ENCODE peak calls at places on chromosomes 4 and X, in five cellular contexts. Y, L, S, V and H are unnamed samples.

GRCh38 chr4:75542824-75543223 is 13.0 kb upstream of the ODAPH start:
- DNase-seq in V (no peak), L (no peak), Y (no peak), S (no peak), H (no peak)

GRCh38 chr4:74674750-74675149 is 119.6 kb downstream of the BTC start:
- DNase-seq in S (no peak), Y (no peak), V (no peak), L (no peak), H (no peak)

GRCh38 chr4:174449152-174449551 is 73.1 kb downstream of the HPGD start:
- DNase-seq in S (no peak), Y (no peak), V (no peak), L (no peak), H (no peak)

GRCh38 chr4:15457401-15458201 is 12.1 kb upstream of the CC2D2A start:
- DNase-seq in V (peak; percentile 46), S (no peak), L (no peak), Y (no peak), H (no peak)

GRCh38 chr4:7156273-7157139 is 35.8 kb upstream of the SORCS2 start:
- DNase-seq in L (peak; percentile 74), V (peak; percentile 73), S (no peak), Y (no peak), H (no peak)

GRCh38 chr4:179872751-179873150 is 2370.5 kb upstream of the TENM3 start:
- DNase-seq in L (no peak), V (no peak), Y (no peak), S (no peak), H (no peak)

GRCh38 chr4:176534566-176534965 is 214.8 kb downstream of the SPCS3 start:
- DNase-seq in S (no peak), Y (no peak), V (no peak), L (no peak), H (peak; percentile 72)

GRCh38 chr4:158042591-158043030 is 130.2 kb downstream of the GASK1B start:
- DNase-seq in V (no peak), L (no peak), S (no peak), Y (no peak), H (no peak)

GRCh38 chrX:39903937-39904336 is 193.8 kb downstream of the BCOR start:
- DNase-seq in Y (no peak), L (no peak), V (no peak), S (no peak), H (no peak)

GRCh38 chrX:70454441-70455365 is 10.1 kb downstream of the DLG3 start:
- DNase-seq in Y (peak; percentile 76), S (peak; percentile 95), V (peak; percentile 94), L (peak; percentile 85), H (peak; percentile 92)

GRCh38 chrX:40096395-40097091 is 1.2 kb downstream of the BCOR start:
- DNase-seq in L (peak; percentile 63), S (peak; percentile 86), Y (peak; percentile 57), V (peak; percentile 61), H (peak; percentile 27)

GRCh38 chrX:106680716-106681115 is 45.8 kb upstream of the RNF128 start:
- DNase-seq in S (no peak), L (no peak), V (no peak), Y (no peak), H (no peak)

GRCh38 chrX:39907964-39908616 is 189.7 kb downstream of the BCOR start:
- DNase-seq in L (peak; percentile 65), V (no peak), S (peak; percentile 89), Y (no peak), H (peak; percentile 74)

GRCh38 chr4:148021706-148022105 is 289.8 kb downstream of the ARHGAP10 start:
- DNase-seq in V (no peak), S (no peak), L (no peak), Y (no peak), H (no peak)

GRCh38 chr4:154414796-154415195 is 76.8 kb downstream of the DCHS2 start:
- DNase-seq in V (no peak), Y (no peak), S (no peak), L (no peak), H (peak; percentile 42)

GRCh38 chr4:48047421-48047844 is 30.9 kb downstream of the NIPAL1 start:
- DNase-seq in Y (peak; percentile 28), V (no peak), S (no peak), L (no peak), H (no peak)

GRCh38 chr4:2045518-2045951 is 13.6 kb upstream of the NAT8L start:
- DNase-seq in Y (no peak), L (no peak), S (peak; percentile 45), V (no peak), H (no peak)

GRCh38 chrX:74277846-74278245 is 26.1 kb upstream of the ZCCHC13 start:
- DNase-seq in V (no peak), Y (no peak), S (no peak), L (no peak), H (no peak)

GRCh38 chr4:106247600-106247999 is 68.4 kb downstream of the TBCK start:
- DNase-seq in Y (no peak), L (no peak), S (no peak), V (no peak), H (no peak)

GRCh38 chrX:41733939-41734338 is 10.0 kb downstream of the GPR82 start:
- DNase-seq in L (no peak), Y (no peak), S (no peak), V (no peak), H (no peak)

GRCh38 chrX:65406532-65406931 is 128.1 kb downstream of the LAS1L start:
- DNase-seq in L (no peak), Y (no peak), S (peak; percentile 41), V (peak; percentile 2), H (no peak)

GRCh38 chr4:6938237-6938636 is 28.6 kb downstream of the TBC1D14 start:
- DNase-seq in Y (no peak), V (no peak), S (no peak), L (no peak), H (peak; percentile 29)

GRCh38 chrX:63784902-63785692 is at the start of gene ARHGEF9:
- DNase-seq in L (peak; percentile 31), Y (no peak), S (peak; percentile 74), V (peak; percentile 73), H (peak; percentile 78)

GRCh38 chr4:45172636-45173035 is 446.3 kb upstream of the GNPDA2 start:
- DNase-seq in Y (no peak), S (peak; percentile 41), L (no peak), V (peak; percentile 33), H (peak; percentile 7)

GRCh38 chrX:151082077-151082948 is 94.1 kb upstream of the GPR50 start:
- DNase-seq in V (peak; percentile 84), Y (peak; percentile 23), S (peak; percentile 82), L (peak; percentile 49), H (peak; percentile 69)

GRCh38 chr4:113760094-113760851 is 1.3 kb downstream of the CAMK2D start:
- DNase-seq in Y (peak; percentile 11), L (peak; percentile 40), V (peak; percentile 62), S (peak; percentile 69), H (peak; percentile 60)

GRCh38 chr4:176971576-176972105 is 178.9 kb upstream of the VEGFC start:
- DNase-seq in Y (no peak), V (no peak), S (no peak), L (no peak), H (no peak)

GRCh38 chrX:94252204-94252603 is 578.2 kb downstream of the FAM133A start:
- DNase-seq in S (no peak), Y (no peak), V (no peak), L (no peak), H (no peak)

GRCh38 chr4:34422472-34422871 is 1821.8 kb downstream of the ARAP2 start:
- DNase-seq in S (no peak), L (no peak), V (peak; percentile 2), Y (no peak), H (no peak)

GRCh38 chr4:8336412-8337075 is 67.0 kb downstream of the HTRA3 start:
- DNase-seq in V (no peak), Y (no peak), L (no peak), S (no peak), H (no peak)

GRCh38 chr4:123588631-123589223 is 192.1 kb downstream of the SPRY1 start:
- DNase-seq in V (no peak), Y (no peak), L (no peak), S (no peak), H (peak; percentile 87)
- H3K4me3 ChIP-seq in V (no peak overlapping the region), Y (no peak overlapping the region), L (no peak overlapping the region), S (no peak overlapping the region), H (peak overlapping the region; percentile 39)

GRCh38 chr4:78557841-78558240 is 6.3 kb downstream of the ANXA3 start:
- DNase-seq in V (no peak), Y (no peak), S (no peak), L (no peak), H (no peak)
- H3K4me1 ChIP-seq in V (peaks cover 5% of the 10 kb centered on the region), Y (no peaks in the 10 kb centered on the region), S (peaks cover 6% of the 10 kb centered on the region), L (no peaks in the 10 kb centered on the region), H (peaks cover 16% of the 10 kb centered on the region)

GRCh38 chrX:48933757-48934156 is 14.9 kb upstream of the PIM2 start:
- DNase-seq in L (no peak), Y (no peak), S (no peak), V (no peak), H (no peak)

GRCh38 chrX:48934581-48935331 is 15.9 kb upstream of the PIM2 start:
- DNase-seq in S (no peak), V (no peak), Y (no peak), L (no peak), H (no peak)

GRCh38 chrX:48937065-48937907 is 18.5 kb upstream of the PIM2 start:
- DNase-seq in Y (peak; percentile 78), S (peak; percentile 90), L (no peak), V (peak; percentile 39), H (no peak)

GRCh38 chrX:48938721-48939416 is 18.5 kb downstream of the OTUD5 start:
- DNase-seq in Y (peak; percentile 58), S (no peak), V (no peak), L (no peak), H (no peak)

GRCh38 chrX:48936429-48937064 is 17.7 kb upstream of the PIM2 start:
- DNase-seq in Y (no peak), S (no peak), V (no peak), L (no peak), H (no peak)
- H3K27ac ChIP-seq in Y (peak overlapping the region; percentile 96), S (no peak overlapping the region), V (no peak overlapping the region), L (no peak overlapping the region), H (no peak overlapping the region)

GRCh38 chr4:143700060-143700419 is 435 bp downstream of the FREM3 start:
- DNase-seq in S (no peak), L (no peak), V (peak; percentile 19), Y (no peak), H (no peak)
- H3K4me3 ChIP-seq in S (peak overlapping the region; percentile 44), L (no peak overlapping the region), V (peak overlapping the region; percentile 64), Y (peak overlapping the region; percentile 45), H (no peak overlapping the region)

GRCh38 chrX:68841251-68842049 is 12.6 kb downstream of the EFNB1 start:
- DNase-seq in L (no peak), S (no peak), Y (no peak), V (no peak), H (no peak)

GRCh38 chrX:68842351-68842750 is 13.5 kb downstream of the EFNB1 start:
- DNase-seq in Y (no peak), L (no peak), V (no peak), S (no peak), H (no peak)

GRCh38 chrX:68840256-68840655 is 11.4 kb downstream of the EFNB1 start:
- DNase-seq in V (no peak), L (no peak), S (peak; percentile 65), Y (no peak), H (no peak)

GRCh38 chrX:68838571-68838910 is 9.7 kb downstream of the EFNB1 start:
- DNase-seq in S (no peak), V (no peak), L (peak; percentile 2), Y (no peak), H (no peak)

DNA sequence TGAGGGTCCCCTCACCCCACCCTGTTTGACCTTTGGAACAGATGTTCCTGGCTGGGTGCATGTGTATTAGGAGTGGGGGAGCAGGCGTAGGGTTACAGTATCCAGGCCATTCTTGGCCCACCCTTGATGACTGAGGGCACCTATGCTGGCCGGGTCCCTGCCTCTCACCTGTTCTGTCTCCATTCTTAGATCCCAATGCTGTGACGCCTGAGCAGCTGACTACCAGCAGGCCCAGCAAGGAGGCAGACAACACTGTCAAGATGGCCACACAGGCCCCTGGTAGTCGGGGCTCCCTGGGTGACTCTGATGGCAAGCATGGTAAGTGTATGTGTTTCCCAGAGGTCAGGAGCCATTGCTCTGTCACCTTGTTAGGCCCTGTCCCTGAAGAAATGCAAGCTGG is 10.9 kb downstream of the EFNB1 start:
- DNase-seq in V (no peak), S (no peak), Y (no peak), L (peak; percentile 3), H (no peak)
- H3K4me1 ChIP-seq in V (no peaks in the 10 kb centered on the region), S (peaks cover 36% of the 10 kb centered on the region), Y (no peaks in the 10 kb centered on the region), L (peaks cover 1% of the 10 kb centered on the region), H (no peaks in the 10 kb centered on the region)